ENCODE peak calls at places on chromosomes 13 and 19, in five cellular contexts. H, V, W, E and C are unnamed samples.

GRCh38 chr19:7142771-7143170 is 73.3 kb downstream of the ZNF557 start:
- DNase-seq in H (no peak), E (no peak), V (no peak), W (no peak), C (no peak)

GRCh38 chr13:110722971-110723370 is 9.5 kb downstream of the ING1 start:
- DNase-seq in E (no peak), W (no peak), H (no peak), V (no peak), C (no peak)

GRCh38 chr19:14407889-14408640 is 11.1 kb downstream of the DDX39A start:
- DNase-seq in W (no peak), V (no peak), E (no peak), H (no peak), C (no peak)

GRCh38 chr19:48818234-48818823 is 7.5 kb upstream of the BCAT2 start:
- DNase-seq in E (no peak), W (no peak), H (no peak), V (no peak), C (no peak)

GRCh38 chr19:50728084-50728737 is 5.0 kb downstream of the CLEC11A start:
- DNase-seq in W (peak), V (peak), E (no peak), H (peak), C (no peak)

GRCh38 chr13:21395953-21396352 is 63.1 kb downstream of the ZDHHC20 start:
- DNase-seq in V (no peak), E (no peak), H (no peak), W (no peak), C (no peak)

GRCh38 chr13:97113231-97114001 is 108.7 kb upstream of the MBNL2 start:
- DNase-seq in W (peak), V (no peak), E (no peak), H (peak), C (no peak)

GRCh38 chr13:49367640-49368431 is 76.0 kb downstream of the CAB39L start:
- DNase-seq in H (peak), W (peak), E (no peak), V (no peak), C (no peak)

GRCh38 chr13:111897846-111898215 is 169.1 kb upstream of the SOX1 start:
- DNase-seq in E (no peak), W (no peak), H (no peak), V (no peak), C (no peak)

GRCh38 chr13:26445092-26445491 is 112.4 kb upstream of the WASF3 start:
- DNase-seq in H (no peak), W (no peak), E (no peak), V (no peak), C (no peak)

GRCh38 chr19:47651691-47652090 is 42.8 kb downstream of the BICRA start:
- DNase-seq in W (no peak), V (no peak), E (no peak), H (no peak), C (no peak)

GRCh38 chr13:102702965-102703720 is 8.3 kb upstream of the METTL21C start:
- DNase-seq in E (no peak), W (no peak), V (no peak), H (peak), C (no peak)

GRCh38 chr13:50509771-50510441 is 333.6 kb downstream of the DLEU7 start:
- DNase-seq in H (peak), W (peak), E (no peak), V (no peak), C (no peak)

GRCh38 chr13:41827507-41828213 is 133.2 kb downstream of the VWA8 start:
- DNase-seq in V (no peak), E (peak), H (peak), W (peak), C (no peak)

GRCh38 chr19:17753976-17754375 is 2.7 kb downstream of the FCHO1 start:
- DNase-seq in H (no peak), E (no peak), V (no peak), W (no peak), C (no peak)

GRCh38 chr13:106246817-106247216 is 288.6 kb downstream of the EFNB2 start:
- DNase-seq in V (no peak), W (no peak), H (no peak), E (no peak), C (no peak)

GRCh38 chr19:455851-456546 is 4.8 kb downstream of the SHC2 start:
- DNase-seq in W (no peak), H (no peak), E (no peak), V (no peak), C (no peak)

GRCh38 chr13:27425151-27425917 is 915 bp downstream of the GTF3A start:
- DNase-seq in E (peak), W (peak), H (no peak), V (no peak), C (no peak)

GRCh38 chr13:112812306-112813034 is 122.6 kb downstream of the ATP11A start:
- DNase-seq in H (no peak), W (no peak), V (no peak), E (no peak), C (no peak)

GRCh38 chr13:113045214-113046007 is 60.2 kb upstream of the F7 start:
- DNase-seq in W (no peak), E (no peak), V (no peak), H (no peak), C (no peak)

DNA sequence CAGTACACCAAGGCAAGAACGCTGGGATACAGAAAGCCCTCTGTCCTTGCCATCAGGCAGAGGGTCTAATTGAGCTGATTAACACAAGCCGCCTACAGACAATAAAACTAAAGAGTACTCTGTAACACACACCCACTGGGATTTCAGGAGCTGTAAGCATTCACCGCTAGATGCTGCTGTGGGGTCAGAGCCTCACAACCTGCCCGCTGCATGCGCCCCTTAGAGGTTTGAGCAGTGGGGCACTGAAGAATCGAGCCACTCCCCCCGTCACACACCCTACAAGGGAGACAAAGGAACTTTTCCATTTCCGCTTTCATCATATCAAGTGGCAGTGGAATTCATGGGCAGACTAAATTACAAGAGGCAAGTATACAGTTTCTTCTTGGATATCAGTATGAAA is 1080.6 kb downstream of the PCDH17 start:
- DNase-seq in W (peak), H (no peak), V (no peak), E (no peak), C (no peak)
- TF ChIP-seq CTCF in W (no peak), H (no peak), V (no peak), E (no peak), C (peak)

GRCh38 chr19:10295305-10295846 is 5.6 kb downstream of the ICAM5 start:
- DNase-seq in V (peak), W (no peak), H (no peak), E (no peak), C (no peak)
- TF ChIP-seq CTCF in V (no peak), W (no peak), H (peak), E (no peak), C (no peak)

DNA sequence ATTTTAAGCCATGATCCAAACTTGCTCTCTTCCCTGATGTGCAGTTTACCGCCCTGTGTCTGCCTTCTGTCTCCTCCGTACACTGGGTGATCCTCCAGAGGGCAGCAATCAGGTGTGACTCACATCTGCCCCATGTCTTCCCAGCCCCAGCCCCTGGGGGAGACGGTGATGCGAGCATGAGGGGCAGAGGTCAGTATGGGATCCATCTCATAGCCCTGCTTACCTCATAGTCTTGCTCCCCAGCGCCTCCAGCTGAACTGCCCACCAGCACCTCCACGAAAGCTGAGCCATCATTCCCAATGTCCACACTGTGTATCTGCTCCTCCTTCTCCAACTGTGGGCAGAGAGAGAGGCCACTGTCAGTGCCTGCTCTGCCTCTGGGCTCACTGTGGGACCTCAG is 14.6 kb downstream of the XRCC1 start:
- DNase-seq in V (no peak), H (no peak), W (no peak), E (peak), C (peak)
- TF ChIP-seq CTCF in V (no peak), H (peak), W (no peak), E (no peak), C (peak)

DNA sequence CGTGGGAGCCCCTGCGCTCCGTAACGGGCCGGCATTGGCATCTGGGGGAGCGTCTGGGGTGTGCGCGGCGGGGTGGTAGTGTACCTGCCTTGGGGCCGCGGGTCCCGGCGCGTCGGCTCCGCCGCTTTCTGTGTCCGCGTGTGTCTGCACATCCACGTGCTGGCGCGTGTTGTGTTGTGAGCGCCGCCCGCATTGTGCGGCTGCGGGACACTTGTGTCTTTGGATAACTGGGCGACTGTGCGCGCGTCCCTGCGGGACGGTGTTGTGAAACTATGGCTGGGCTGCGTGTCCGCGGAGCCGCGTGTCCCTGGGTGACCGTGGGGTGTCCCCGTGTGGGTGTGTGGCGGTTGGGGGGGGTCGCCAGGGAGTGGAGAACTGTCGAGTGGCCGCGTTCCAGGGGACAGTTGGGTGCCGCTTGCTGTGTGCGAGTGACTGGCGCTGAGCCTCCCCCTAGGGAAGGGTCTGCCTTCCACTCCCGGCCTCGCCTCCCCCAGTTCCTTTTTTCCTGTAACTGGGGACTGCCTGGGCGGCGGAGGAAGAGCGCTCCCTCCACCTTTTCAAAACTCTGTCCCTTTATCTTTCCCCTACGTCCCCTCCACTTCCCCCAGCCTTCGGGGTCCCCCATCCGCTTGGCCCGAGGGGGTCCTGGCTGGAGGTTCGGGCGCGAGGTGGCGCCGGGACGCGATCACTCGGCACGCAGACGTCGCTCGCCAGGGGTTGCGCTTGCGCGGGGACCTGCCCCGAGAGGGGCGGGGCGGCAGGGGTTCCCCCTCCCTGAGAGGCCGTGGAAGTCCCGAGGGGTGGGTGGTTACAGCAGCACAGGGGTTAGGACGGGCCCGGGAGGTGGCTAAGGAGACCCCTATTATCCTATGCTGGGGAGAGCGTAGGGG is 5.6 kb upstream of the NFIC start:
- DNase-seq in E (peak), W (peak), V (peak), H (no peak), C (no peak)
- TF ChIP-seq CTCF in E (no peak), W (peak), V (no peak), H (no peak), C (peak)

DNA sequence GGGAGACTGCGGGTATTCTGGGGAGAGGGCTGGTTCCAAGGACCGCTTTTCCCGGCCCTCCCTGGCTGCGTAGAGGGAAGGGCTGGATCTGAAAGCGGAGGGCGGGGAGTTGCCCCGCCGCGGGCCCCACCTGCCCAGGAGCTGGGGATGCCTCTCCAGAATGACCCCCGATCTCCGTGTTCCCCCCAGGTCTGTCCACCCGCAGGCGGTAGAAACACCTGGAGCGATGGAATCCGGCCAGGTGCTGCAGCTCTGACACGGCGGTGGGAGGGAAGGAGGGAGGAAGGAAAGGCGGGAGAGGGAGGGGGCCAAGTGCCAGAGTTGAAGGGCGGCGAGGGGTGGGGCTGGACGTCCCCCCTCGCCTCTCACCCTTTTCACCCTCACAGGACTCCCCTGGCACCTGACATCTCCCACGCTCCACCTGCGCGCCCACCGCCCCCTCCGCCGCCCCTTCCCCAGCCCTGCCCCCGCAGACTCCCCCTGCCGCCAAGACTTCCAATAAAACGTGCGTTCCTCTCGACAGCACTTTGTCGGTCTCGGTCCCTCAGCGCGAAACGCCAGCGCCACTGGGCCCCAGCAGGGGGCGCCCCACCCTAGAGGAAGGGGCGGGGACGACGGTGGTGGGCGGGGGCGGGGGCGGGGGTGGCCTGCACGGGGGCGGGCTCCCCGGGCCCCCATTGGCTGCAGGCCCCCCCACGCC is 374 bp upstream of the FXYD7 start:
- DNase-seq in V (peak), W (no peak), E (no peak), H (no peak), C (no peak)
- TF ChIP-seq CTCF in V (peak), W (peak), E (peak), H (peak), C (peak)

GRCh38 chr19:39413903-39414608 is 1.6 kb downstream of the PLEKHG2 start:
- DNase-seq in V (no peak), H (peak), W (no peak), E (no peak), C (no peak)
- TF ChIP-seq CTCF in V (no peak), H (peak), W (peak), E (no peak), C (peak)